ENCODE peak calls at places on chromosomes 6 and 20, in five cellular contexts. B is cardiac fibroblast; Z is CD8-positive, alpha-beta T cell; G is AG04450; M is gastrocnemius medialis. F is an unnamed sample.

GRCh38 chr6:168090706-168091105 is 11.7 kb upstream of the FRMD1 start:
- DNase-seq in B (no peak), Z (no peak), G (no peak), M (no peak), F (no peak)

GRCh38 chr6:111710439-111710838 is 104.8 kb upstream of the TRAF3IP2 start:
- DNase-seq in B (no peak), Z (no peak), G (no peak), M (no peak), F (no peak)

GRCh38 chr6:17268114-17268513 is 13.0 kb upstream of the RBM24 start:
- DNase-seq in B (peak; percentile 50), Z (no peak), G (no peak), M (no peak), F (no peak)

GRCh38 chr6:36677753-36678487 is 594 bp upstream of the CDKN1A start:
- DNase-seq in B (no peak), Z (no peak), G (no peak), M (no peak), F (no peak)

GRCh38 chr6:118186676-118187567 is 279.9 kb downstream of the SLC35F1 start:
- DNase-seq in B (no peak), Z (no peak), G (no peak), M (no peak), F (no peak)

GRCh38 chr6:7238900-7239589 is 74.0 kb downstream of the SSR1 start:
- DNase-seq in B (peak; percentile 75), Z (peak; percentile 80), G (no peak), M (peak; percentile 95), F (peak; percentile 95)

GRCh38 chr6:43798688-43799444 is 28.9 kb downstream of the VEGFA start:
- DNase-seq in B (peak; percentile 87), Z (no peak), G (no peak), M (peak; percentile 99), F (peak; percentile 95)

GRCh38 chr20:21982559-21982958 is 277.1 kb downstream of the PAX1 start:
- DNase-seq in B (peak; percentile 29), Z (no peak), G (no peak), M (no peak), F (no peak)

GRCh38 chr20:36859282-36859555 is 16.7 kb upstream of the TLDC2 start:
- DNase-seq in B (no peak), Z (no peak), G (no peak), M (no peak), F (no peak)

GRCh38 chr20:36273414-36274247 is 32.5 kb upstream of the DLGAP4 start:
- DNase-seq in B (peak; percentile 47), Z (no peak), G (no peak), M (no peak), F (peak; percentile 27)

GRCh38 chr20:47681977-47682812 is 103.1 kb downstream of the SULF2 start:
- DNase-seq in B (peak; percentile 44), Z (no peak), G (no peak), M (no peak), F (peak; percentile 79)

GRCh38 chr20:4108495-4109306 is 93.3 kb upstream of the RNF24 start:
- DNase-seq in B (peak; percentile 93), Z (peak; percentile 62), G (peak; percentile 76), M (peak; percentile 44), F (peak; percentile 47)

GRCh38 chr20:34971873-34972235 is 16.2 kb downstream of the MYH7B start:
- DNase-seq in B (no peak), Z (no peak), G (no peak), M (no peak), F (no peak)

GRCh38 chr20:53330744-53331143 is 262.9 kb downstream of the ZNF217 start:
- DNase-seq in B (no peak), Z (no peak), G (no peak), M (no peak), F (no peak)

GRCh38 chr20:49618289-49618688 is 50.4 kb upstream of the PTGIS start:
- DNase-seq in B (no peak), Z (no peak), G (no peak), M (no peak), F (no peak)

GRCh38 chr20:9211016-9211760 is 142.3 kb downstream of the PLCB4 start:
- DNase-seq in B (no peak), Z (no peak), G (no peak), M (no peak), F (no peak)

GRCh38 chr6:29723666-29724588 is 693 bp downstream of the HLA-F start:
- DNase-seq in B (peak; percentile 5), Z (peak; percentile 75), G (no peak), M (no peak), F (peak; percentile 58)

GRCh38 chr20:4591975-4592315 is 129.8 kb upstream of the PRND start:
- DNase-seq in B (no peak), Z (no peak), G (no peak), M (no peak), F (no peak)

GRCh38 chr6:163038317-163038716 is 310.5 kb downstream of the PACRG start:
- DNase-seq in B (no peak), Z (no peak), G (no peak), M (no peak), F (no peak)

GRCh38 chr6:63636516-63636968 is 940 bp downstream of the PHF3 start:
- DNase-seq in B (peak; percentile 48), Z (peak; percentile 61), G (no peak), M (peak; percentile 38), F (peak; percentile 55)

DNA sequence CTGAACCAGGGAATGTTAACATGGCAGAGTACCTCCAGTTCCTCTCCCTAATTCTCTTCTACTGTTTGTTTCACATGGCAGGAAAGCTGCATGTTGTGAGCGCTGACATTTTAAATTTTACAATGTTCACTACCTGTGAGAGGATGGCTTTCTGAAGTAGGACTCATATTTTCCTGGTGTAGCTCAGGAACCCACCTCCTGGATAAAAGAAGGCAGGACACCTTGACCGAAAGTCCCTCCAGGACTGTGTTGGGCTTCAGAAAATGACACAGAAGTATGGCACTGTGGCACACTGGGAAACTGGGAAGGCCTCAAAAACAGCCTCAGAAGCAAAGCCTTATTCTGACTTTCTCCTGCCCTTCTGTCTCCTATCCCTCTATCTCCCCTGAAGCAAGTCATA is 33.3 kb downstream of the PTPRK start:
- DNase-seq in B (no peak), Z (no peak), G (no peak), M (no peak), F (no peak)
- TF ChIP-seq CTCF in B (peak; percentile 36), Z (no peak), G (peak; percentile 30), M (no peak), F (no peak)

DNA sequence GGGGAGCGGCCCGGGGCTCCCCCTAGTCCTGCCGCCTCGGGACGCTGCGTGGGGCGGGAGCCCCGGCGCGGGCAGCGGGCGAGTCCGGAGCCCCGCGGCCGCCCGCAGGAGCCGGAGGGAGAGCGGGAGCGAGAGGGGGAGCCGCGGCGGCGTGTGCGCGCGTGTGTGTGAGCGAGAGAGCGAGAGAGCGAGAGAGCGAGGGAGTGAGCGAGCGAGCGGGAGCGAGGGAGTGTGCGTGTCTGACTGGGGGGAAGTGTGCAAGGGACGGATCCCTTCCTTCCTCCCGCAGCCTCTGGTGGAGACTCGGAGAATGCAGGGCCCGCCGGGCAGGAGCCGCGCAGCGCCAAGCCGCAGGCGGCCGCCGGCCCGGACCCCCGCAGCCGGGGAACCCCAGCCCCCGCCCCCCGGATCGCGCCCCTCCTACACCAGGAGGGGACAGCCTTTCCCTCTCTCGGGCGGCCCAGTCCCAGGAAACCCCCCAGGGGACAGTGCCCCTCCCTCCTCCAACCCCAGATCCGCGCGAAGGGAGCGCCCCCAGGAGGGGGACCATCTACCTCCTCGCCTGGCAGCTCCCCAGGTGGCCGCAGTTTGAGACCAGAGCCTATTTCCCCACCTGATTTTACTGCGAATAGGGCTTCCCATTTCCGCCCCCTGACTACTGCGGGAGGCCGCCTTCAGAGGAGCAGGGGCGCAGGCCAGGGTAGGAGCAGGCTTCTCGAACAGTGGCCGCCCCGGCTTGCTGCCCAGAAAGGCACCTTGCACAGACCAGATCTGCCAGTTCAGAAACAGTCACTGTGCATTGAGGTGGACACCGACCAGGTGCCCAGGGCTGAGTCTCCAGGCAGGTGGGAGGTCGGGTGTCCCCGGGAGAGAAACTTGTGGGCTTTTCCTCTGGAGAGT is at the start of gene CDH22:
- DNase-seq in B (peak; percentile 30), Z (peak; percentile 46), G (no peak), M (peak; percentile 33), F (peak; percentile 81)
- TF ChIP-seq CTCF in B (peak; percentile 24), Z (peak; percentile 18), G (peak; percentile 31), M (peak; percentile 56), F (peak; percentile 39)

GRCh38 chr6:170292111-170292777 is 1.4 kb upstream of the DLL1 start:
- DNase-seq in B (no peak), Z (no peak), G (no peak), M (no peak), F (no peak)

GRCh38 chr6:170293881-170294755 is 3.2 kb upstream of the DLL1 start:
- DNase-seq in B (no peak), Z (no peak), G (no peak), M (no peak), F (no peak)

GRCh38 chr6:170293411-170293844 is 2.5 kb upstream of the DLL1 start:
- DNase-seq in B (no peak), Z (no peak), G (no peak), M (no peak), F (no peak)

GRCh38 chr6:170291271-170292110 is 613 bp upstream of the DLL1 start:
- DNase-seq in B (no peak), Z (peak; percentile 55), G (no peak), M (no peak), F (peak; percentile 75)

DNA sequence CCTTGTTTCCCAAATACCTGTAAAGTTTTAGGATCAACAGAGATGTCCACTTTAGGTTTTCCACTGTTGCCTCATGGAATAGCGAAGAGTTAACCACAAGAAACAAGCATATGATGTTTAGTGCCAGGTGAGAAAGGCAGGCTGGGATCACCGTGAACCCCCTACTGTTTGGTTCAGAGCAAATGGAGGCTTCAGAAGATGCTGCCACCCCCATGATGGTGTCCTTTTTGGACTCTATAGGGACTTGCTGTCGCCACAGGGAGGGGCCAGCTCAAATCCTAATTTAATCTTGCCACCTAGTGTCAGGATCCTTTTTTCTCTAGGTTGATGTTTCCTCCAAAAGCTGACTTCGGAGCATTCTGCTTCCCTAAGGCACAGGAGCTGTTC is 1.9 kb upstream of the DLL1 start:
- DNase-seq in B (no peak), Z (no peak), G (no peak), M (no peak), F (no peak)
- TF ChIP-seq CTCF in B (peak; percentile 2), Z (no peak), G (no peak), M (no peak), F (peak; percentile 22)

GRCh38 chr6:136826216-136826615 is 3.8 kb downstream of the PEX7 start:
- DNase-seq in B (no peak), Z (no peak), G (no peak), M (no peak), F (no peak)

GRCh38 chr6:136822379-136823127 is at the start of gene PEX7:
- DNase-seq in B (peak; percentile 93), Z (peak; percentile 90), G (peak; percentile 72), M (peak; percentile 86), F (peak; percentile 92)

GRCh38 chr6:136820541-136820940 is 1.9 kb upstream of the PEX7 start:
- DNase-seq in B (no peak), Z (no peak), G (no peak), M (no peak), F (no peak)

GRCh38 chr6:136822051-136822378 is 377 bp upstream of the PEX7 start:
- DNase-seq in B (no peak), Z (no peak), G (no peak), M (no peak), F (peak; percentile 27)

DNA sequence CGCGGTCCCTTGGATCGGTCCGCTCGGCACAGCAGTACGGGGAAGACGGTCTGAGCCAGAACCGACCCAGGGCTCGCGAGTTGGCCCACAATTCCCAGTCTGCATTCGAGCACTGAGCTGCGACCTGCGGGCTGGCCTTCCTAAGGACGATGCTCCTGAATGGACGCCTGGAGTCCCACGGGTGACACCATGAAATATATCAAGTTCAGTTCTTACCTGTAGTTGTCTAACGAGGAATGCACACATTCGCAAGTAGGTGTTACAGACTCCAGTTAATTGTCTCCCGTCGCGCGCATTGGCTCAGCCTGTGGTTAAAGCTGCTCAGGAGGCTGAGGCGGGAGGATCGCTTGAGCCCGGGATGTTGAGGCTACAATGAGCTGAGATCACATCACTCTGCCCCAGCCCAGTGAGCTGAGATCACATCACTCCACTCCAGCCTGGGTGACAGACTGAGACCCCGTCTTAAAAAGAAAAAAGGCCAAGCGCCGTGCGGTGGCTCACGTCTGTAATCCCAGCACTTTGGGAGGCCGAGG is 802 bp downstream of the PEX7 start:
- DNase-seq in B (no peak), Z (peak; percentile 34), G (no peak), M (no peak), F (no peak)
- TF ChIP-seq CTCF in B (no peak), Z (peak; percentile 1), G (no peak), M (no peak), F (no peak)